ENCODE peak calls at places on chromosomes 12 and 14, in nine cellular contexts. One of them, this sample, is unnamed.
A peak's percentile ranks its signal among the peaks of the same experiment; 100 is the strongest.

GRCh38 chr12:132356686-132357622 is 27.6 kb upstream of the GALNT9 start:
- DNase-seq in stomach: no peak
- DNase-seq in mucosa of descending colon: peak; percentile 50
- DNase-seq in epithelial cell of esophagus: peak; percentile 4
- DNase-seq in GM23338: no peak
- DNase-seq in NB4: peak; percentile 95
- DNase-seq in astrocyte of the spinal cord: peak; percentile 48
- DNase-seq in osteoblast: peak; percentile 97
- DNase-seq in fibroblast of villous mesenchyme: peak; percentile 77
- DNase-seq in this sample: peak; percentile 88

GRCh38 chr12:114952573-114953196 is 268.7 kb upstream of the TBX3 start:
- DNase-seq in stomach: no peak
- DNase-seq in mucosa of descending colon: no peak
- DNase-seq in epithelial cell of esophagus: no peak
- DNase-seq in GM23338: no peak
- DNase-seq in NB4: no peak
- DNase-seq in astrocyte of the spinal cord: peak; percentile 88
- DNase-seq in osteoblast: no peak
- DNase-seq in fibroblast of villous mesenchyme: peak; percentile 33
- DNase-seq in this sample: peak; percentile 90

GRCh38 chr14:68225321-68225720 is 405.7 kb downstream of the RAD51B start:
- DNase-seq in stomach: no peak
- DNase-seq in mucosa of descending colon: no peak
- DNase-seq in epithelial cell of esophagus: no peak
- DNase-seq in GM23338: no peak
- DNase-seq in NB4: no peak
- DNase-seq in astrocyte of the spinal cord: no peak
- DNase-seq in osteoblast: no peak
- DNase-seq in fibroblast of villous mesenchyme: no peak
- DNase-seq in this sample: no peak

GRCh38 chr12:123472438-123472849 is 14.5 kb downstream of the SNRNP35 start:
- DNase-seq in stomach: no peak
- DNase-seq in mucosa of descending colon: no peak
- DNase-seq in epithelial cell of esophagus: no peak
- DNase-seq in GM23338: no peak
- DNase-seq in NB4: no peak
- DNase-seq in astrocyte of the spinal cord: no peak
- DNase-seq in osteoblast: peak; percentile 10
- DNase-seq in fibroblast of villous mesenchyme: no peak
- DNase-seq in this sample: no peak

GRCh38 chr14:40386433-40386832 is 954.2 kb upstream of the FBXO33 start:
- DNase-seq in stomach: no peak
- DNase-seq in mucosa of descending colon: no peak
- DNase-seq in epithelial cell of esophagus: no peak
- DNase-seq in GM23338: no peak
- DNase-seq in NB4: no peak
- DNase-seq in astrocyte of the spinal cord: no peak
- DNase-seq in osteoblast: no peak
- DNase-seq in fibroblast of villous mesenchyme: no peak
- DNase-seq in this sample: no peak

GRCh38 chr12:104303538-104304151 is at the start of gene EID3:
- DNase-seq in stomach: peak; percentile 91
- DNase-seq in mucosa of descending colon: peak; percentile 93
- DNase-seq in epithelial cell of esophagus: peak; percentile 84
- DNase-seq in GM23338: peak; percentile 92
- DNase-seq in NB4: no peak
- DNase-seq in astrocyte of the spinal cord: peak; percentile 86
- DNase-seq in osteoblast: peak; percentile 97
- DNase-seq in fibroblast of villous mesenchyme: peak; percentile 89
- DNase-seq in this sample: peak; percentile 82

GRCh38 chr12:6337958-6338406 is 3.9 kb downstream of the TNFRSF1A start:
- DNase-seq in stomach: no peak
- DNase-seq in mucosa of descending colon: no peak
- DNase-seq in epithelial cell of esophagus: no peak
- DNase-seq in GM23338: no peak
- DNase-seq in NB4: peak; percentile 72
- DNase-seq in astrocyte of the spinal cord: no peak
- DNase-seq in osteoblast: peak; percentile 82
- DNase-seq in fibroblast of villous mesenchyme: peak; percentile 33
- DNase-seq in this sample: peak; percentile 55

GRCh38 chr12:93378373-93379310 is 917 bp downstream of the NUDT4 start:
- DNase-seq in stomach: peak; percentile 37
- DNase-seq in mucosa of descending colon: peak; percentile 68
- DNase-seq in epithelial cell of esophagus: peak; percentile 64
- DNase-seq in GM23338: peak; percentile 62
- DNase-seq in NB4: peak; percentile 84
- DNase-seq in astrocyte of the spinal cord: peak; percentile 80
- DNase-seq in osteoblast: peak; percentile 90
- DNase-seq in fibroblast of villous mesenchyme: peak; percentile 84
- DNase-seq in this sample: peak; percentile 73

GRCh38 chr14:68888025-68888850 is 90.9 kb downstream of the ACTN1 start:
- DNase-seq in stomach: no peak
- DNase-seq in mucosa of descending colon: no peak
- DNase-seq in epithelial cell of esophagus: no peak
- DNase-seq in GM23338: no peak
- DNase-seq in NB4: no peak
- DNase-seq in astrocyte of the spinal cord: peak; percentile 23
- DNase-seq in osteoblast: peak; percentile 90
- DNase-seq in fibroblast of villous mesenchyme: no peak
- DNase-seq in this sample: peak; percentile 23

GRCh38 chr12:40586823-40587222 is 105.4 kb upstream of the CNTN1 start:
- DNase-seq in stomach: no peak
- DNase-seq in mucosa of descending colon: no peak
- DNase-seq in epithelial cell of esophagus: no peak
- DNase-seq in GM23338: no peak
- DNase-seq in NB4: no peak
- DNase-seq in astrocyte of the spinal cord: no peak
- DNase-seq in osteoblast: no peak
- DNase-seq in fibroblast of villous mesenchyme: peak; percentile 6
- DNase-seq in this sample: no peak

GRCh38 chr14:50719911-50720759 is 52.0 kb upstream of the SAV1 start:
- DNase-seq in stomach: no peak
- DNase-seq in mucosa of descending colon: no peak
- DNase-seq in epithelial cell of esophagus: peak; percentile 60
- DNase-seq in GM23338: no peak
- DNase-seq in NB4: no peak
- DNase-seq in astrocyte of the spinal cord: no peak
- DNase-seq in osteoblast: no peak
- DNase-seq in fibroblast of villous mesenchyme: no peak
- DNase-seq in this sample: no peak

GRCh38 chr14:50718949-50719348 is 50.8 kb upstream of the SAV1 start:
- DNase-seq in stomach: no peak
- DNase-seq in mucosa of descending colon: no peak
- DNase-seq in epithelial cell of esophagus: no peak
- DNase-seq in GM23338: no peak
- DNase-seq in NB4: peak; percentile 3
- DNase-seq in astrocyte of the spinal cord: no peak
- DNase-seq in osteoblast: no peak
- DNase-seq in fibroblast of villous mesenchyme: no peak
- DNase-seq in this sample: no peak

GRCh38 chr14:50717826-50718225 is 49.7 kb upstream of the SAV1 start:
- DNase-seq in stomach: no peak
- DNase-seq in mucosa of descending colon: no peak
- DNase-seq in epithelial cell of esophagus: no peak
- DNase-seq in GM23338: no peak
- DNase-seq in NB4: no peak
- DNase-seq in astrocyte of the spinal cord: no peak
- DNase-seq in osteoblast: no peak
- DNase-seq in fibroblast of villous mesenchyme: no peak
- DNase-seq in this sample: no peak

GRCh38 chr14:50711043-50711442 is 42.9 kb upstream of the SAV1 start:
- DNase-seq in stomach: no peak
- DNase-seq in mucosa of descending colon: no peak
- DNase-seq in epithelial cell of esophagus: no peak
- DNase-seq in GM23338: no peak
- DNase-seq in NB4: no peak
- DNase-seq in astrocyte of the spinal cord: no peak
- DNase-seq in osteoblast: no peak
- DNase-seq in fibroblast of villous mesenchyme: no peak
- DNase-seq in this sample: no peak

GRCh38 chr14:50714452-50715073 is 46.5 kb upstream of the SAV1 start:
- DNase-seq in stomach: no peak
- DNase-seq in mucosa of descending colon: no peak
- DNase-seq in epithelial cell of esophagus: peak; percentile 62
- DNase-seq in GM23338: peak; percentile 61
- DNase-seq in NB4: peak; percentile 51
- DNase-seq in astrocyte of the spinal cord: peak; percentile 43
- DNase-seq in osteoblast: no peak
- DNase-seq in fibroblast of villous mesenchyme: peak; percentile 57
- DNase-seq in this sample: peak; percentile 76
- TF ChIP-seq CTCF in stomach: no peak
- TF ChIP-seq CTCF in mucosa of descending colon: no peak
- TF ChIP-seq CTCF in epithelial cell of esophagus: peak; percentile 79
- TF ChIP-seq CTCF in GM23338: peak; percentile 58
- TF ChIP-seq CTCF in NB4: peak; percentile 72
- TF ChIP-seq CTCF in astrocyte of the spinal cord: peak; percentile 75
- TF ChIP-seq CTCF in osteoblast: peak; percentile 53
- TF ChIP-seq CTCF in fibroblast of villous mesenchyme: peak; percentile 76
- TF ChIP-seq CTCF in this sample: peak; percentile 80

DNA sequence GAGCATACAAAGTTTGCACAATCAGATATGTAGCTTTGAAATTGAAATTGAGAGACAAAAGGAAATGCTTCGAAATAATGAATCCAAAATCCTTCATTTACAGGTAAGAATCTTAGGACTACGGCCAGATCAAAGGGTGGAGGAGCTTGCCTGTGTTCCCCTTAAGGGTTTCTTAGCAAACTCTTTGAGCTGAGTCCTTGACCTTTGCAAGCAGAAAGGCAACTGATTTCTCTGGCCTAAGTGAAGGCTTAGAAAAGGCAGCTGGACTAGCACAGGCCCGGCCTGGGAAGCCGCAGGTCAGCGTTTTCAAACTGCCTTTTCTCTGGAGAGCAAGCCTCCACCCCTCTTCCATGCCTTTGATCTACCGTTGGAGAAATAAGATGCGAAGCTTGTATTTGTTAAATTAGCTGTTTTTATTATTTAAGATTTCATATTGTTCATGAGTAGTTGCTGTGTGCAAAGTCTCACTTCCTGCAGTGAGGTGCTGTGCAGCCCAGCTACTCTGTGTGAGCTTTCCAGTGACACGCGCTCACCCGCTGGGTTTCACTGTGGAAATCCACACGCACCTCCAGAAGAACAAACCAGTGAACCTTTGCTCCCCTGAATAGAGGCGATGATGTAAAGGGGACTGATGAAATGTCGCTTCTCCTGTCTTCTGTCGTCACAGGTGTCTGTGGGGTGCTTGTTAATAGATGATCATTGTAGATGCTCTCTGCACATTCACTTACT is 25.0 kb upstream of the AMN start:
- DNase-seq in stomach: no peak
- DNase-seq in mucosa of descending colon: no peak
- DNase-seq in epithelial cell of esophagus: no peak
- DNase-seq in GM23338: no peak
- DNase-seq in NB4: no peak
- DNase-seq in astrocyte of the spinal cord: no peak
- DNase-seq in osteoblast: peak; percentile 38
- DNase-seq in fibroblast of villous mesenchyme: no peak
- DNase-seq in this sample: no peak
- H3K4me3 ChIP-seq in stomach: no peak overlapping the region
- H3K4me3 ChIP-seq in mucosa of descending colon: no peak overlapping the region
- H3K4me3 ChIP-seq in epithelial cell of esophagus: no peak overlapping the region
- H3K4me3 ChIP-seq in GM23338: no peak overlapping the region
- H3K4me3 ChIP-seq in NB4: no peak overlapping the region
- H3K4me3 ChIP-seq in astrocyte of the spinal cord: no peak overlapping the region
- H3K4me3 ChIP-seq in osteoblast: no peak overlapping the region
- H3K4me3 ChIP-seq in fibroblast of villous mesenchyme: no peak overlapping the region
- H3K4me3 ChIP-seq in this sample: no peak overlapping the region

GRCh38 chr14:61491876-61492440 is 170.6 kb downstream of the PRKCH start:
- DNase-seq in stomach: no peak
- DNase-seq in mucosa of descending colon: no peak
- DNase-seq in epithelial cell of esophagus: no peak
- DNase-seq in GM23338: no peak
- DNase-seq in NB4: no peak
- DNase-seq in astrocyte of the spinal cord: no peak
- DNase-seq in osteoblast: no peak
- DNase-seq in fibroblast of villous mesenchyme: no peak
- DNase-seq in this sample: no peak
- TF ChIP-seq CTCF in stomach: no peak
- TF ChIP-seq CTCF in mucosa of descending colon: no peak
- TF ChIP-seq CTCF in epithelial cell of esophagus: no peak
- TF ChIP-seq CTCF in GM23338: no peak
- TF ChIP-seq CTCF in NB4: no peak
- TF ChIP-seq CTCF in astrocyte of the spinal cord: no peak
- TF ChIP-seq CTCF in osteoblast: no peak
- TF ChIP-seq CTCF in fibroblast of villous mesenchyme: no peak
- TF ChIP-seq CTCF in this sample: no peak

DNA sequence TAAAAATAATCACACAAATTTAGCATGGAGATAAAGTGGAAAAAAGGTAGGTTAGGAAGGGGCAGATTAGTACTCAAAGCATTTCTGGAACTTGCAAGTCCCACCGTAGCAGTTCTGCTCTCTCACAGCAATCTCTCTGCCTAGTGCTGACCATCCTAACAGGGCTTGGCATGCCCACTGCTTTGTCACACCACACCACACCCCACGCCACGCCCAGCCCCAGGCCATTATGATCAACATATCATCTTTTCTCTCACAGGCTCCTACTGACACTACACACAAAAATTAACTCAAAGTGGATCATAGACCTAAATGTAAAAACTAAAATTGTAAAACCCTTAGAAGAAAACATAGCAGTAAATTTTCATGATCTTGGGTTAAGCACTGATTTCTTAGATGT is 273.7 kb downstream of the DAD1 start:
- DNase-seq in stomach: no peak
- DNase-seq in mucosa of descending colon: no peak
- DNase-seq in epithelial cell of esophagus: peak; percentile 69
- DNase-seq in GM23338: no peak
- DNase-seq in NB4: no peak
- DNase-seq in astrocyte of the spinal cord: no peak
- DNase-seq in osteoblast: no peak
- DNase-seq in fibroblast of villous mesenchyme: no peak
- DNase-seq in this sample: no peak
- H3K4me3 ChIP-seq in stomach: no peak overlapping the region
- H3K4me3 ChIP-seq in mucosa of descending colon: no peak overlapping the region
- H3K4me3 ChIP-seq in epithelial cell of esophagus: no peak overlapping the region
- H3K4me3 ChIP-seq in GM23338: no peak overlapping the region
- H3K4me3 ChIP-seq in NB4: no peak overlapping the region
- H3K4me3 ChIP-seq in astrocyte of the spinal cord: no peak overlapping the region
- H3K4me3 ChIP-seq in osteoblast: no peak overlapping the region
- H3K4me3 ChIP-seq in fibroblast of villous mesenchyme: no peak overlapping the region
- H3K4me3 ChIP-seq in this sample: no peak overlapping the region

This sample was measured in choroid plexus epithelial cell.